ENCODE peak calls at places on chromosome 18, in eight cellular contexts. G is thoracic aorta, I is psoas muscle, K is adipocyte, L is PC-3, T is brain microvascular endothelial cell, Q is GM12865, J is bronchial epithelial cell. M is an unnamed sample.

GRCh38 chr18:40179647-40180175 is 1775.3 kb upstream of the PIK3C3 start:
- DNase-seq in G (no peak), I (no peak), K (no peak), L (no peak), T (no peak), Q (no peak), J (no peak), M (no peak)

GRCh38 chr18:9758624-9759075 is 50.5 kb downstream of the RAB31 start:
- DNase-seq in G (no peak), I (no peak), K (no peak), L (no peak), T (no peak), Q (no peak), J (no peak), M (no peak)

GRCh38 chr18:57803119-57803969 is at the start of gene ATP8B1:
- DNase-seq in G (no peak), I (peak; percentile 86), K (peak; percentile 77), L (peak; percentile 96), T (no peak), Q (peak; percentile 6), J (peak; percentile 81), M (peak; percentile 23)

GRCh38 chr18:35729971-35730668 is 148.6 kb downstream of the GALNT1 start:
- DNase-seq in G (no peak), I (no peak), K (no peak), L (no peak), T (no peak), Q (no peak), J (no peak), M (no peak)

GRCh38 chr18:44936485-44936884 is 255.8 kb downstream of the SETBP1 start:
- DNase-seq in G (no peak), I (no peak), K (no peak), L (no peak), T (no peak), Q (no peak), J (no peak), M (no peak)

GRCh38 chr18:6835345-6835744 is 105.8 kb downstream of the ARHGAP28 start:
- DNase-seq in G (no peak), I (no peak), K (peak; percentile 70), L (peak; percentile 20), T (no peak), Q (no peak), J (peak; percentile 29), M (no peak)

GRCh38 chr18:75090336-75090735 is 118.6 kb downstream of the PTGR3 start:
- DNase-seq in G (no peak), I (no peak), K (no peak), L (no peak), T (no peak), Q (no peak), J (no peak), M (no peak)

GRCh38 chr18:36580266-36580665 is 248.5 kb downstream of the TPGS2 start:
- DNase-seq in G (no peak), I (peak; percentile 59), K (peak; percentile 39), L (no peak), T (peak; percentile 32), Q (no peak), J (peak; percentile 54), M (no peak)

GRCh38 chr18:73153271-73153670 is 285.5 kb upstream of the NETO1 start:
- DNase-seq in G (no peak), I (no peak), K (peak; percentile 63), L (peak; percentile 66), T (no peak), Q (no peak), J (peak; percentile 55), M (no peak)

GRCh38 chr18:702957-703659 is 9.3 kb downstream of the ENOSF1 start:
- DNase-seq in G (no peak), I (no peak), K (peak; percentile 41), L (peak; percentile 92), T (peak; percentile 28), Q (no peak), J (peak; percentile 98), M (no peak)

GRCh38 chr18:78427081-78427480 is 552.5 kb upstream of the SALL3 start:
- DNase-seq in G (no peak), I (no peak), K (no peak), L (no peak), T (no peak), Q (no peak), J (no peak), M (no peak)

GRCh38 chr18:54531402-54532065 is 59.5 kb upstream of the DYNAP start:
- DNase-seq in G (no peak), I (no peak), K (no peak), L (no peak), T (no peak), Q (no peak), J (peak; percentile 80), M (no peak)

GRCh38 chr18:79147014-79147413 is 77.8 kb downstream of the ATP9B start:
- DNase-seq in G (no peak), I (no peak), K (no peak), L (no peak), T (no peak), Q (no peak), J (no peak), M (no peak)

GRCh38 chr18:2303517-2304238 is 267.6 kb downstream of the METTL4 start:
- DNase-seq in G (no peak), I (no peak), K (peak; percentile 57), L (peak; percentile 81), T (peak; percentile 26), Q (no peak), J (peak; percentile 70), M (no peak)

DNA sequence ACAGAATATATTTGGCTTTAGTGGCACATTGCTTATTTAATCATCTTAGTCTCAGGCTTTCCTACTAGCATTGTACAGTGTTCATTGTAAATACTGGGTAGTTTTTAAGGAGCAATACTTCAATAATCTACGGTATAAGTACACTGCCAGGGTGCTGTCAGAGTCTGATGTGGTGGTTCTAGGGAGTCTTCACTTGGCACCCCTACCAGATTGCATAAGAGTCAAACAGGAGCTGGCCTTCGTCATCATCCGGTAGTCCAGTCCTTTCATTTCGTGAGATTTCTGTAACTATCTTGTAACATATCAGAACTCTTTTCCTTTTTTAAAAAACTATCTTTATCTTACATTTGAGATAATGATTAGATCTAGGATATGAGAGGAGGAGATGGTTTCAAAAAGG is 91.1 kb downstream of the ZNF532 start:
- DNase-seq in G (no peak), I (no peak), K (no peak), L (no peak), T (no peak), Q (no peak), J (no peak), M (no peak)
- H3K4me3 ChIP-seq in G (no peak overlapping the region), I (no peak overlapping the region), K (no peak overlapping the region), L (no peak overlapping the region), T (no peak overlapping the region), Q (no peak overlapping the region), J (no peak overlapping the region), M (no peak overlapping the region)

GRCh38 chr18:13221821-13222220 is 3.3 kb downstream of the LDLRAD4 start:
- DNase-seq in G (no peak), I (no peak), K (no peak), L (no peak), T (no peak), Q (no peak), J (no peak), M (no peak)

GRCh38 chr18:13218376-13219011 is at the start of gene LDLRAD4:
- DNase-seq in G (no peak), I (peak; percentile 71), K (peak; percentile 30), L (no peak), T (no peak), Q (no peak), J (no peak), M (no peak)

GRCh38 chr18:13219576-13219975 is 1.0 kb downstream of the LDLRAD4 start:
- DNase-seq in G (no peak), I (no peak), K (no peak), L (no peak), T (no peak), Q (no peak), J (no peak), M (no peak)

GRCh38 chr18:13219012-13219396 is 444 bp downstream of the LDLRAD4 start:
- DNase-seq in G (no peak), I (no peak), K (no peak), L (no peak), T (no peak), Q (no peak), J (no peak), M (no peak)

DNA sequence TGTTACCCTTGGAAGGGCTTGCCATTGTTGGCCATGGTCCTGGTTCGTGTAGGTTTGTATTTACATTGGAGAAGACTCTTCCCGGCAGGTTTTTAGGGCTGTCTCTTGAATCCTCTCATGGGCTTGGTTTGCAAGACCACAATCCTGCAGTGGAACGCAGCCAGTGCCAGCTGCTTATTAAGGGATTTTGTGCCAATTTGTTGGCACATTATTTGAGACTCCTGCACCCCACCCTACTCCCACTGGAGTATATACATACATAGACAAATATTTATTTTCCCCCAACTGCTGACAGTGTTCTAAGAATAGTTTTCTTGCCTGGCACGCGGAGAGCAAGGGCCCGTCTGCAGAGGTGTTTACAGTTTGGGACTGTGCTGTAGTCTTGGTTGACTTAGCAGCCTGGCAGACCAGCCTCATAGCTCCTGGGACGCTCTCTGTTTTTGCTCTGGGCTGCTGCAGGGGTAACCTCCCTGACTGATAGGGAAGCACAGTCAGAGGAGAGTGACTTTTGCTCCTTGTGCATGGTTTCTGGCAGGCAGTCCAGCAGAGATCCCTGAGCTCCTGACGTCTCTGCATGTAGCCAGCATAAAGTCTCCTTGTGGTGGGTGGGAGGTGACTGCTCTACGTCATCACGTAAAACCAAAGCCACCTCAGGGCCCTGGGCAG is 1.9 kb downstream of the LDLRAD4 start:
- DNase-seq in G (no peak), I (no peak), K (no peak), L (no peak), T (no peak), Q (no peak), J (no peak), M (no peak)
- H3K4me3 ChIP-seq in G (peak overlapping the region; percentile 92), I (peak overlapping the region; percentile 92), K (no peak overlapping the region), L (no peak overlapping the region), T (no peak overlapping the region), Q (no peak overlapping the region), J (no peak overlapping the region), M (no peak overlapping the region)

DNA sequence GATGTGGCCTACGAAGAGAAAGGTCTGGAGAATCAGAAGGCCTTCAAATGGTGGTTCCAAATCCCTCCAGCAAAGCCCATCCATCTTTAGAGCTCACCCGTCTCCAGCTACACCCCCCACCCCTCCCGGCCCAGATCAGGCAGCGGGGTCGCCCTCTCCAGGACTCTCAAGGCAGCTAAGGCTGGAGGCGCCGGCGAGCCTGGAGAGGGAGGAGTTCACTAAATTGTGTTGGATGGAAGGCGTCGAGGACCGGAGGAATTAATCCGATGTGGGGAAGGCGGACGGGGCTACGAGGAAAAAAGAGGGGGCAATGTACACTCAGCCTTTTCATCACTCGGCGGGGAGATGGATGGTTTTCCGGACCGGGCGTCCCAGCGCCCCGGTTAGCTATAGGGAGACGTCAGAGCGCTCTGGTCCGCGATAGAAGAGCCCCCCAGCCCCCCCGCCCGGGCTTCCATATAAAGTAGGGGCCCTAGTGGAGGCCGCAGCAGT is at the start of gene GRP:
- DNase-seq in G (no peak), I (no peak), K (no peak), L (no peak), T (no peak), Q (no peak), J (no peak), M (no peak)
- H3K4me3 ChIP-seq in G (no peak within 1 kb of the TSS), I (no peak within 1 kb of the TSS), K (no peak within 1 kb of the TSS), L (no peak within 1 kb of the TSS), T (no peak within 1 kb of the TSS), Q (no peak within 1 kb of the TSS), J (no peak within 1 kb of the TSS), M (no peak within 1 kb of the TSS)

GRCh38 chr18:24470805-24471204 is 10.4 kb downstream of the HRH4 start:
- DNase-seq in G (no peak), I (no peak), K (no peak), L (no peak), T (no peak), Q (no peak), J (no peak), M (no peak)
- H3K4me3 ChIP-seq in G (no peak overlapping the region), I (no peak overlapping the region), K (no peak overlapping the region), L (no peak overlapping the region), T (no peak overlapping the region), Q (no peak overlapping the region), J (no peak overlapping the region), M (no peak overlapping the region)

M was measured in GM06990.